ENCODE peak calls at places on chromosome 4, in nine cellular contexts. O is esophagus squamous epithelium, N is choroid plexus epithelial cell, S is BJ, B is bronchial epithelial cell, Y is mammary epithelial cell, I is Peyer's patch, Q is GM23338, H is left ventricle myocardium inferior. P is an unnamed sample.

GRCh38 chr4:82076359-82076758 is 297.4 kb downstream of the HNRNPD start:
- DNase-seq in O (no peak), N (no peak), S (no peak), B (no peak), Y (no peak), I (no peak), Q (no peak), H (no peak), P (no peak)

GRCh38 chr4:7112656-7113055 is 44.8 kb upstream of the GRPEL1 start:
- DNase-seq in O (no peak), N (no peak), S (no peak), B (no peak), Y (no peak), I (no peak), Q (no peak), H (peak), P (no peak)

GRCh38 chr4:113141901-113142346 is 92.5 kb downstream of the ANK2 start:
- DNase-seq in O (no peak), N (peak), S (peak), B (peak), Y (peak), I (no peak), Q (no peak), H (no peak), P (peak)

GRCh38 chr4:112664611-112665010 is 27.7 kb downstream of the LARP7 start:
- DNase-seq in O (no peak), N (no peak), S (no peak), B (peak), Y (peak), I (no peak), Q (no peak), H (no peak), P (no peak)

GRCh38 chr4:158581161-158581560 is 59.5 kb downstream of the RXFP1 start:
- DNase-seq in O (no peak), N (peak), S (no peak), B (peak), Y (peak), I (no peak), Q (no peak), H (no peak), P (peak)

GRCh38 chr4:19971829-19972228 is 279.9 kb upstream of the SLIT2 start:
- DNase-seq in O (no peak), N (peak), S (no peak), B (peak), Y (no peak), I (no peak), Q (peak), H (no peak), P (peak)

GRCh38 chr4:143025111-143025704 is 159.5 kb upstream of the USP38 start:
- DNase-seq in O (no peak), N (peak), S (peak), B (peak), Y (peak), I (no peak), Q (peak), H (no peak), P (peak)

GRCh38 chr4:69383281-69383680 is 103.0 kb downstream of the UGT2B28 start:
- DNase-seq in O (no peak), N (no peak), S (no peak), B (no peak), Y (no peak), I (no peak), Q (no peak), H (no peak), P (no peak)

GRCh38 chr4:186669159-186669720 is 54.4 kb downstream of the FAT1 start:
- DNase-seq in O (no peak), N (peak), S (peak), B (peak), Y (peak), I (no peak), Q (peak), H (no peak), P (peak)

GRCh38 chr4:163484906-163485305 is 9.6 kb upstream of the TMA16 start:
- DNase-seq in O (no peak), N (peak), S (no peak), B (peak), Y (peak), I (peak), Q (peak), H (no peak), P (peak)

GRCh38 chr4:106502106-106502699 is 133.6 kb upstream of the GIMD1 start:
- DNase-seq in O (no peak), N (peak), S (no peak), B (peak), Y (peak), I (no peak), Q (peak), H (peak), P (peak)

GRCh38 chr4:85580489-85580888 is 105.5 kb downstream of the ARHGAP24 start:
- DNase-seq in O (no peak), N (no peak), S (no peak), B (no peak), Y (no peak), I (no peak), Q (no peak), H (no peak), P (no peak)

GRCh38 chr4:185003596-185004351 is 14.5 kb upstream of the HELT start:
- DNase-seq in O (no peak), N (no peak), S (no peak), B (no peak), Y (no peak), I (no peak), Q (no peak), H (no peak), P (no peak)

GRCh38 chr4:171751538-171751937 is 61.7 kb upstream of the GALNTL6 start:
- DNase-seq in O (no peak), N (no peak), S (no peak), B (no peak), Y (no peak), I (no peak), Q (no peak), H (no peak), P (no peak)

GRCh38 chr4:149999485-150000074 is 78.7 kb upstream of the DCLK2 start:
- DNase-seq in O (no peak), N (peak), S (no peak), B (peak), Y (peak), I (peak), Q (peak), H (no peak), P (peak)

GRCh38 chr4:81493895-81494490 is 22.3 kb upstream of the RASGEF1B start:
- DNase-seq in O (no peak), N (peak), S (no peak), B (no peak), Y (no peak), I (no peak), Q (no peak), H (no peak), P (no peak)

GRCh38 chr4:139872274-139872673 is 206.7 kb downstream of the MGST2 start:
- DNase-seq in O (no peak), N (peak), S (peak), B (peak), Y (peak), I (no peak), Q (no peak), H (no peak), P (peak)

GRCh38 chr4:132218406-132218805 is 930.7 kb upstream of the PCDH10 start:
- DNase-seq in O (no peak), N (no peak), S (no peak), B (peak), Y (peak), I (no peak), Q (no peak), H (no peak), P (no peak)

GRCh38 chr4:115187136-115187535 is 73.7 kb upstream of the NDST4 start:
- DNase-seq in O (no peak), N (peak), S (peak), B (peak), Y (no peak), I (no peak), Q (no peak), H (no peak), P (no peak)

GRCh38 chr4:54657556-54658313 is at the start of gene KIT:
- DNase-seq in O (no peak), N (peak), S (no peak), B (no peak), Y (no peak), I (no peak), Q (peak), H (peak), P (peak)

DNA sequence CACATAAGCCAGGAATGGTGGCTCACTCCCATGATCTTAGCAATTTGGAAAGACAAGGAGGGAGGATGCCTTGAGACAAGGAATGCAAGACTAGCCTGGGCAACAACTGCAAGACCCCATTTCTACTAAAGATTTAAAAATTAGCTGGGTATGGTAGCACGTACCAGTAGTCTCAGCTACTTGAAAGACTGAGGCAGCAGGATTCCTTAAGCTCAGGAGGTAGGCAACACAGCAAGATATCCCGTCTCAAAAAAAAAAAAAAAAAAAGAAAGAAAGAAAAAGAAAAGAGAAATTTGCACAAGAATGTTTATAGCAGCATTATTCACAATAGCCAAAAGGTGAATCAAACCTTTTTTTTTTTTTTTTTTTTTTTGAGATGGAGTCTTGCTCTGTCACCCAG is 29.7 kb downstream of the PDS5A start:
- DNase-seq in O (no peak), N (no peak), S (no peak), B (no peak), Y (no peak), I (no peak), Q (peak), H (no peak), P (no peak)
- H3K4me3 ChIP-seq in O (no peak), N (no peak), S (no peak), B (no peak), Y (no peak), I (no peak), Q (no peak), H (no peak), P (no peak)

DNA sequence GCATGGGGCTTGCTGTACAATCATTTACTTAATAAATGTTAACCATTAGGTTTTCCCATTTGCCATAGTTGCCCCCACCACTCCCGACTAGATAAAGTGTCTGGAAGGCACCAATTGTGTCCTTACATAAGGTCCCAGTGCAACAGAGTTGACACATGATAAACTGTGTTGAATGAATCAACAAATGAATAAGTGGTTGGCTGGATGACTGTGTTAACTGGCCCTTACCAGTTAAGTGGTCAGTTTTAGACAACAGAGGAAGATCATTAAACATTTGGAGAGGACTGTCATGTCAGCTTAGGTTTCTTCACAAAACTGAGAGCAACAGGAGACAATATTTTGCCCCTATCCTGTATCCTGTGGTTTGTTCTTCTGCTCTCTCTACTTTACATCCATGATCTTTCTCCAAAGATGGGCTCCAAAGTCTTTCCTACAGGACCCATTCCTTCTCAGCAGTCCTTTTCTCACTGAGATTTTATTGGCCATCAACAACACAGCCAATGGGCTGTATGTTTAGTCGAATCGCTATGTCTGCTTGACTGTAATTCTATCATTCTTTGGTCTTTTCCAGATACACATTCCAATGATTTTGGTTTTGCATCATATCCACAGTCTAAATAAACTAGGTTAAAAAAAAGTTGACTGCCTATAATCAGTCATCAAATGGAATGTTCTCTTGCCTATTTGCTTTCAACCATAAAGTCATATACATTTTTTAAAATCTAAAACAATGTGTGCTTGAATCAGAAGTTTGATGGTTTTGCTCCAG is 74.3 kb downstream of the RNF150 start:
- DNase-seq in O (no peak), N (peak), S (no peak), B (no peak), Y (no peak), I (no peak), Q (no peak), H (no peak), P (peak)
- TF ChIP-seq CTCF in O (no peak), N (no peak), S (no peak), B (no peak), Y (no peak), I (no peak), Q (no peak), H (no peak), P (no peak)

DNA sequence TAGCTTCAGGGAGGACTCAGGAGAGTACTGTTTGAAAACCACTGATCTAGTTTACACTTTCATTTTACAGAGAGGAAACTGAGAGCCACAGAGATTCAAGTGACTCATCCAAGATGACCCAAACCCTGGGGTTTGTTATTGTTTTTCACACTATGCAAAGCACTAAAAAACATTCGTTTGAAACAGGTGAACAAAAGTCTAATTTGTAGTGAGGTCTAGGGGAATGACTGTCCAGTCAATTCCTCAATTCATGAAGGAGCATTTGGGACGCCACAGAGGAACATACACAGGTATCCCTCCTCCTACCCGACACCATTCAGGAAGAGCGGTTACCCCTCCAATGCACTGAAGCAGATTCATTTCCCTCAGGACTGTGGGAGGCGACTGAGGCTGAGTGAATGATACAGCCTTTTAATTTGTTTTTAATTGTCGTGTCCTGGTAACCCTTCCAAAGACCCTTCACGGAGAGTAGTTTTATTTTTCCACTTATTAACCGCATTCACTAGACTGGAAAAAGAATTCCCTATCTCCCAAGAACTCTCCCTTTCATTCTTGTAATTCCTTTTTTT is 30.3 kb downstream of the TLR10 start:
- DNase-seq in O (no peak), N (peak), S (no peak), B (peak), Y (peak), I (no peak), Q (no peak), H (no peak), P (peak)
- H3K4me3 ChIP-seq in O (no peak), N (peak), S (no peak), B (no peak), Y (no peak), I (no peak), Q (peak), H (peak), P (no peak)

GRCh38 chr4:48938831-48939230 is 32.3 kb upstream of the OCIAD2 start:
- DNase-seq in O (no peak), N (no peak), S (no peak), B (peak), Y (no peak), I (no peak), Q (no peak), H (no peak), P (no peak)
- TF ChIP-seq CTCF in O (no peak), N (no peak), S (no peak), B (no peak), Y (no peak), I (no peak), Q (no peak), H (no peak), P (no peak)

DNA sequence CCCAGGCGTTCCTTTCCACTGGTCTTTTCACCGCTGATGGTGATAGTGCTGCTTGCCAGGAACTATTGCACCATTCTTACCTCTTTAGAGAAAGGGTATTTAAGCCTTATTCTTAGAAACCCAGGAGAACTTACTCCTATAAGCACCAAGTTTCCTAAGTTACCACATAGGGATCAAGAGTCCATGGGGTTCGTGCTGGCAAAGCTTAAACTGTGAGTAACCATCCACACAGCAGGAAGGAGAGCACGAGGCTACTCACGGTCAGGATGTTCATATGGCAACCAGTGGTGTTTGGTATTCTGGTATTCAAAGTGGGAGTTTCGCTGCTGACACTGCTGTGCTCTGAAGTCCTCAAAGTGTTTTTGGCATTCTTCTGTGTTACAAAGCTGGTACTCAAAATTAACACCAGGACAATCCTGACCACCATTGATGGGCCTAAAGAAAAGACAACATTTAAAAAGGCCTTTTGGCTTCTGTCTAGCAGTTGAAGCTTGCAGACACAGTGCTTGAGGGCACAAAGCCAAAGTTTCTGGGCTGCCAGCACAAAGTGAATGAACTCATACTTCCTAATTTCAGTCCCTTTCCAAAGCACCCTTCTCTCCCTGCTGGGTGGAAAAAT is 256.9 kb downstream of the ADAMTS3 start:
- DNase-seq in O (no peak), N (peak), S (peak), B (peak), Y (peak), I (no peak), Q (peak), H (peak), P (peak)
- H3K4me3 ChIP-seq in O (no peak), N (no peak), S (no peak), B (no peak), Y (no peak), I (no peak), Q (no peak), H (no peak), P (no peak)

DNA sequence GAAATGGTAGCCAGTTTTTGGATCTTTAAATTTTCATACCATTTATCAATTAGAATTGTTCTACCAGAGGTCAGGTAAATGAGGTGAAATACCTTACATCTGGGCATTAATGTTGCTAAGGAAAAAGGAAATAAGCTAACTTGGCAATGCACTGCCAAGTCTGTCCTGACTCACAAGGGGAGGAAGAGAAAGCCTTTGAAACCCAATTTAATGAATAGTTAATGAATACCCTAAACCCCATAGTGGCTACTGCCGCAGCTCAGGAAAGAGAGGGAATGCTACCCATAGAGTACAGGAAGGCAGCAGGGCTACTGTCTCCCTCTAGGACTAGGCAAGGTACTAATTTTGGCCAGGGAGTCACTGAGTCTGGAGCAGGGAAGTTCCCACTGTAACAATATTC is 16.8 kb upstream of the DHX15 start:
- DNase-seq in O (no peak), N (no peak), S (no peak), B (no peak), Y (no peak), I (no peak), Q (no peak), H (no peak), P (no peak)
- TF ChIP-seq CTCF in O (no peak), N (no peak), S (no peak), B (no peak), Y (no peak), I (no peak), Q (no peak), H (no peak), P (no peak)

GRCh38 chr4:156884183-156884582 is 87.4 kb downstream of the PDGFC start:
- DNase-seq in O (no peak), N (no peak), S (no peak), B (peak), Y (peak), I (no peak), Q (no peak), H (no peak), P (no peak)
- H3K4me3 ChIP-seq in O (no peak), N (no peak), S (no peak), B (no peak), Y (no peak), I (no peak), Q (no peak), H (no peak), P (no peak)

P was measured in fibroblast of pulmonary artery.